ENCODE peak calls at places on chromosomes 1 and 21, in seven cellular contexts. Q is activated CD4-positive, alpha-beta T cell treated with anti-CD3 and anti-CD28 coated beads, Interleukin-2, amount 50 U/mL, for 1 hour; H is CD4-positive, CD25-positive, alpha-beta regulatory T cell; Y is dorsolateral prefrontal cortex; L is CD8-positive, alpha-beta T cell; D is HEK293T; O is cardiac muscle cell. J is an unnamed sample.

GRCh38 chr21:28142692-28143091 is 850.0 kb downstream of the LTN1 start:
- DNase-seq in O (no peak), L (no peak), Y (no peak), H (no peak), D (no peak), Q (no peak), J (no peak)

GRCh38 chr21:15291621-15292266 is 226.9 kb upstream of the NRIP1 start:
- DNase-seq in L (no peak), Q (no peak), H (no peak), D (no peak), Y (no peak), O (no peak), J (no peak)

GRCh38 chr21:32302560-32302959 is 3.9 kb downstream of the MRAP start:
- DNase-seq in Q (no peak), L (no peak), O (no peak), H (no peak), D (no peak), Y (no peak), J (no peak)

GRCh38 chr21:41678944-41679343 is 87.9 kb downstream of the RIPK4 start:
- DNase-seq in Q (no peak), L (no peak), Y (no peak), D (peak), H (no peak), O (peak), J (no peak)

GRCh38 chr1:224879404-224879803 is 50.1 kb upstream of the DNAH14 start:
- DNase-seq in L (no peak), O (no peak), Q (no peak), D (no peak), Y (no peak), H (no peak), J (no peak)

GRCh38 chr1:160309183-160309535 is 24.2 kb upstream of the PEX19 start:
- DNase-seq in Q (no peak), O (no peak), H (no peak), L (no peak), Y (no peak), D (no peak), J (no peak)

GRCh38 chr1:22114083-22115012 is 28.5 kb downstream of the WNT4 start:
- DNase-seq in H (no peak), D (no peak), O (peak), Q (no peak), L (no peak), Y (no peak), J (no peak)

GRCh38 chr1:54135436-54136120 is 17.2 kb downstream of the CDCP2 start:
- DNase-seq in O (no peak), Q (no peak), D (no peak), Y (no peak), H (no peak), L (no peak), J (no peak)

GRCh38 chr1:165116732-165117131 is 239.8 kb downstream of the LMX1A start:
- DNase-seq in H (no peak), O (no peak), D (no peak), Q (no peak), Y (no peak), L (no peak), J (no peak)

GRCh38 chr21:45537746-45538291 is 4.4 kb downstream of the SLC19A1 start:
- DNase-seq in L (no peak), Y (no peak), Q (no peak), H (no peak), D (no peak), O (no peak), J (no peak)

GRCh38 chr1:232012773-232013386 is 386.3 kb downstream of the DISC1 start:
- DNase-seq in Y (no peak), H (no peak), O (peak), L (no peak), Q (no peak), D (no peak), J (no peak)

GRCh38 chr1:67830928-67831596 is 2.2 kb downstream of the GNG12 start:
- DNase-seq in D (no peak), H (no peak), Y (no peak), Q (no peak), O (no peak), L (no peak), J (no peak)

GRCh38 chr1:115168026-115168425 is 78.7 kb upstream of the TSPAN2 start:
- DNase-seq in L (no peak), Q (no peak), H (no peak), D (no peak), Y (no peak), O (no peak), J (no peak)

GRCh38 chr1:193260925-193261324 is 74.5 kb upstream of the B3GALT2 start:
- DNase-seq in D (no peak), H (no peak), Q (no peak), Y (no peak), O (no peak), L (no peak), J (no peak)

GRCh38 chr21:25850126-25850831 is 115.5 kb downstream of the GABPA start:
- DNase-seq in H (no peak), Y (no peak), Q (no peak), L (no peak), O (no peak), D (no peak), J (no peak)

GRCh38 chr1:119968068-119968492 is 71.8 kb upstream of the ADAM30 start:
- DNase-seq in L (peak), Q (peak), H (peak), Y (no peak), O (peak), D (peak), J (peak)

GRCh38 chr21:44337941-44338895 is 972 bp downstream of the CFAP410 start:
- DNase-seq in Y (peak), L (no peak), D (peak), H (peak), O (peak), Q (no peak), J (peak)

GRCh38 chr1:41340655-41341364 is 20.4 kb upstream of the FOXO6 start:
- DNase-seq in H (no peak), O (no peak), Q (no peak), Y (no peak), D (no peak), L (no peak), J (no peak)

GRCh38 chr1:6496890-6497214 is 5.4 kb upstream of the PLEKHG5 start:
- DNase-seq in L (no peak), O (no peak), H (no peak), Q (no peak), Y (no peak), D (no peak), J (no peak)

GRCh38 chr1:180691322-180691721 is 59.5 kb downstream of the XPR1 start:
- DNase-seq in H (no peak), L (no peak), O (no peak), Q (no peak), D (no peak), Y (no peak), J (no peak)

GRCh38 chr21:44965251-44966022 is 25.6 kb downstream of the SLX9 start:
- DNase-seq in Q (no peak), L (no peak), O (no peak), D (no peak), Y (no peak), H (peak), J (peak)

GRCh38 chr1:2559509-2560298 is 3.5 kb downstream of the TNFRSF14 start:
- DNase-seq in H (no peak), Y (no peak), D (no peak), O (no peak), L (no peak), Q (no peak), J (no peak)

GRCh38 chr1:108704501-108704900 is 8.2 kb upstream of the FNDC7 start:
- DNase-seq in D (no peak), L (no peak), Q (no peak), Y (no peak), H (no peak), O (no peak), J (no peak)

GRCh38 chr1:187491082-187491720 is 662.5 kb downstream of the PLA2G4A start:
- DNase-seq in O (no peak), Q (no peak), L (no peak), H (no peak), D (no peak), Y (no peak), J (no peak)

GRCh38 chr1:1058921-1059493 is 15.1 kb downstream of the RNF223 start:
- DNase-seq in H (peak), D (peak), O (no peak), Q (no peak), Y (no peak), L (peak), J (no peak)

GRCh38 chr1:168408531-168409242 is 128.0 kb downstream of the TBX19 start:
- DNase-seq in Y (no peak), H (peak), O (no peak), L (peak), D (no peak), Q (peak), J (peak)

GRCh38 chr1:160342520-160342919 is 530 bp downstream of the COPA start:
- DNase-seq in H (no peak), Y (no peak), D (no peak), O (no peak), Q (no peak), L (peak), J (no peak)

GRCh38 chr1:24418898-24419628 is 3.5 kb downstream of the NIPAL3 start:
- DNase-seq in Y (peak), O (no peak), Q (no peak), D (no peak), H (no peak), L (peak), J (no peak)

GRCh38 chr1:112402682-112403643 is 6.9 kb downstream of the CTTNBP2NL start:
- DNase-seq in L (no peak), O (no peak), D (no peak), Y (no peak), Q (no peak), H (no peak), J (no peak)

GRCh38 chr1:65581120-65581519 is 160.7 kb downstream of the LEPR start:
- DNase-seq in L (no peak), Y (no peak), D (no peak), O (no peak), Q (no peak), H (no peak), J (no peak)

GRCh38 chr21:17688912-17689874 is 76.5 kb upstream of the BTG3 start:
- DNase-seq in L (peak), O (no peak), D (no peak), H (peak), Q (peak), Y (no peak), J (peak)

GRCh38 chr1:43799656-43800629 is 92.6 kb downstream of the ST3GAL3 start:
- DNase-seq in O (no peak), Q (no peak), Y (no peak), H (no peak), D (no peak), L (no peak), J (no peak)

GRCh38 chr1:39160703-39161102 is 43.8 kb upstream of the MACF1 start:
- DNase-seq in L (no peak), D (no peak), O (no peak), H (no peak), Y (no peak), Q (no peak), J (no peak)

GRCh38 chr1:203559523-203559922 is 65.6 kb downstream of the OPTC start:
- DNase-seq in O (no peak), Q (no peak), D (no peak), H (no peak), Y (no peak), L (no peak), J (no peak)

GRCh38 chr1:205547932-205548827 is 43.7 kb downstream of the CDK18 start:
- DNase-seq in Y (no peak), L (no peak), D (no peak), H (no peak), O (no peak), Q (no peak), J (no peak)

GRCh38 chr1:204072951-204073836 is at the start of gene SOX13:
- DNase-seq in L (no peak), D (peak), Y (peak), H (no peak), Q (peak), O (peak), J (peak)

GRCh38 chr1:41003640-41004220 is 17.8 kb downstream of the SLFNL1 start:
- DNase-seq in D (peak), Q (peak), O (peak), H (peak), L (peak), Y (peak), J (peak)

GRCh38 chr1:224558904-224559303 is 57.2 kb upstream of the CNIH3 start:
- DNase-seq in L (no peak), O (no peak), Y (no peak), Q (no peak), H (no peak), D (no peak), J (no peak)

GRCh38 chr1:48022306-48022705 is 25.1 kb upstream of the TRABD2B start:
- DNase-seq in H (no peak), Y (no peak), L (no peak), D (no peak), O (no peak), Q (no peak), J (no peak)

J was measured in immature natural killer cell.